ENCODE peak calls at places on chromosomes 7 and 10, in eight cellular contexts. W is HCT116, P is Panc1, E is upper lobe of left lung, K is HepG2, G is GM23338, V is K562, M is GM12878. C is an unnamed sample.

GRCh38 chr10:82242778-82243177 is 367.8 kb downstream of the NRG3 start:
- ATAC-seq in W (no peak), P (no peak), E (peak), K (no peak), G (no peak), V (no peak), M (no peak), C (no peak)

GRCh38 chr7:22083711-22084289 is 138.1 kb upstream of the CDCA7L start:
- ATAC-seq in W (no peak), P (no peak), E (no peak), K (no peak), G (no peak), V (no peak), M (no peak), C (no peak)

GRCh38 chr10:130350996-130351395 is 214.8 kb downstream of the GLRX3 start:
- ATAC-seq in W (no peak), P (no peak), E (no peak), K (no peak), G (no peak), V (no peak), M (no peak), C (no peak)

GRCh38 chr7:31904006-31904405 is 166.2 kb downstream of the PDE1C start:
- ATAC-seq in W (no peak), P (no peak), E (no peak), K (no peak), G (no peak), V (no peak), M (no peak), C (no peak)

GRCh38 chr7:155506854-155507337 is 39.5 kb downstream of the CNPY1 start:
- ATAC-seq in W (no peak), P (no peak), E (no peak), K (peak), G (no peak), V (peak), M (no peak), C (no peak)

GRCh38 chr7:516216-516605 is 3.4 kb downstream of the PDGFA start:
- ATAC-seq in W (no peak), P (no peak), E (no peak), K (no peak), G (no peak), V (no peak), M (no peak), C (no peak)

GRCh38 chr10:24457661-24458318 is 248.9 kb downstream of the KIAA1217 start:
- ATAC-seq in W (no peak), P (no peak), E (no peak), K (no peak), G (no peak), V (no peak), M (no peak), C (no peak)

GRCh38 chr10:50407077-50407801 is 155.9 kb upstream of the ASAH2 start:
- ATAC-seq in W (peak), P (no peak), E (no peak), K (no peak), G (peak), V (peak), M (no peak), C (no peak)

GRCh38 chr10:48235501-48235900 is 39.0 kb downstream of the FRMPD2 start:
- ATAC-seq in W (no peak), P (no peak), E (no peak), K (no peak), G (no peak), V (no peak), M (no peak), C (no peak)

GRCh38 chr10:62083868-62084267 is 182.4 kb downstream of the ARID5B start:
- ATAC-seq in W (no peak), P (no peak), E (peak), K (no peak), G (no peak), V (peak), M (no peak), C (peak)

GRCh38 chr10:126013489-126014281 is 117.3 kb downstream of the FANK1 start:
- ATAC-seq in W (peak), P (peak), E (peak), K (peak), G (peak), V (no peak), M (no peak), C (no peak)

GRCh38 chr7:45065031-45065995 is 23.5 kb downstream of the NACAD start:
- ATAC-seq in W (no peak), P (no peak), E (no peak), K (no peak), G (no peak), V (no peak), M (no peak), C (no peak)

GRCh38 chr10:104309980-104310978 is 28.0 kb downstream of the ITPRIP start:
- ATAC-seq in W (no peak), P (peak), E (peak), K (no peak), G (no peak), V (peak), M (no peak), C (peak)

GRCh38 chr7:130649004-130649790 is 19.4 kb downstream of the COPG2 start:
- ATAC-seq in W (peak), P (no peak), E (no peak), K (no peak), G (no peak), V (no peak), M (peak), C (no peak)

GRCh38 chr7:77403957-77404356 is 12.2 kb downstream of the GSAP start:
- ATAC-seq in W (no peak), P (no peak), E (peak), K (no peak), G (no peak), V (no peak), M (no peak), C (no peak)

GRCh38 chr10:105063796-105064195 is 422.7 kb downstream of the SORCS3 start:
- ATAC-seq in W (peak), P (no peak), E (peak), K (peak), G (peak), V (no peak), M (peak), C (no peak)

GRCh38 chr10:49441488-49442476 is 45.9 kb upstream of the DRGX start:
- ATAC-seq in W (no peak), P (no peak), E (peak), K (no peak), G (peak), V (no peak), M (no peak), C (no peak)

GRCh38 chr7:95527033-95527775 is 41.5 kb downstream of the ASB4 start:
- ATAC-seq in W (peak), P (peak), E (peak), K (peak), G (peak), V (peak), M (peak), C (peak)
- H3K27ac ChIP-seq in W (no peak), P (no peak), E (no peak), K (no peak), G (no peak), V (no peak), M (no peak), C (no peak)

DNA sequence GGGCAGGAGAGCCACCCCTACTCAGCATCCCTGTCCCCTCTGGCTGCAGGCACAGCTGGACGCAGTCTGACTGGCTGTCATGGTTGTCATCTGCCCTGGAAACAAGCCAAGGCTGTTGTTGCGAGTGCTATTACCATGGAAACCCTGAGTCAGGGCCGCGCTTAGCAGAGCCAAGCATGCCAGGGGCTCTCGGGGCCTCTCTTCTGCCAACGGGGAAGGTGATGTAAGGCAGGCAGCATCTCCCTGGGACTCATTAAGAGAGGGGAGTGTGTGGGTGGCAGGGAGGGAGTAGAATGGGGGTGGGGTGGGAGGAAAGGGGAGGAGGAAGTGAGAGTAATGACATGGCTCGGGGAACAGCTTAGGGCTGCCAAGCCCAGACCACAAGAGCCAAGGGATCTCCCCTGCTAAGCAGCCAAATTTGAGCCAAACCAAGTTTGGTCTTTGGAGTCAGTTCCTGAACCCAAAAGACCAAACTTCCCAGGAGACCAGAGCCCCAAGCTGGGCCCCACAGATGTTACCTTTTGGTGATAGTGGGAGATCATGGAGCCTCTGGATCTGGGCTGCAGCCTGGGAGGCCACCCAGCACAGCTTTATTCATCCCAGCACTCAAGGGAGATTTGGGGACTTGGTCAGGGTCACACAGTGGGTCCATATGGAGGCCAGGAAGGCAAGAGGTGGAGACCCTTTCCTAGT is 67.6 kb downstream of the TMEM130 start:
- ATAC-seq in W (peak), P (no peak), E (peak), K (peak), G (peak), V (peak), M (peak), C (peak)
- TF ChIP-seq POLR2AphosphoS5 in W (no peak), P (no peak), E (no peak), K (no peak), G (no peak), V (no peak), M (no peak), C (no peak)

GRCh38 chr7:12540850-12541249 is 29.7 kb upstream of the SCIN start:
- ATAC-seq in W (no peak), P (no peak), E (no peak), K (no peak), G (no peak), V (no peak), M (no peak), C (no peak)
- TF ChIP-seq CTCF in W (no peak), P (no peak), E (no peak), K (no peak), G (no peak), V (no peak), M (no peak), C (no peak)

DNA sequence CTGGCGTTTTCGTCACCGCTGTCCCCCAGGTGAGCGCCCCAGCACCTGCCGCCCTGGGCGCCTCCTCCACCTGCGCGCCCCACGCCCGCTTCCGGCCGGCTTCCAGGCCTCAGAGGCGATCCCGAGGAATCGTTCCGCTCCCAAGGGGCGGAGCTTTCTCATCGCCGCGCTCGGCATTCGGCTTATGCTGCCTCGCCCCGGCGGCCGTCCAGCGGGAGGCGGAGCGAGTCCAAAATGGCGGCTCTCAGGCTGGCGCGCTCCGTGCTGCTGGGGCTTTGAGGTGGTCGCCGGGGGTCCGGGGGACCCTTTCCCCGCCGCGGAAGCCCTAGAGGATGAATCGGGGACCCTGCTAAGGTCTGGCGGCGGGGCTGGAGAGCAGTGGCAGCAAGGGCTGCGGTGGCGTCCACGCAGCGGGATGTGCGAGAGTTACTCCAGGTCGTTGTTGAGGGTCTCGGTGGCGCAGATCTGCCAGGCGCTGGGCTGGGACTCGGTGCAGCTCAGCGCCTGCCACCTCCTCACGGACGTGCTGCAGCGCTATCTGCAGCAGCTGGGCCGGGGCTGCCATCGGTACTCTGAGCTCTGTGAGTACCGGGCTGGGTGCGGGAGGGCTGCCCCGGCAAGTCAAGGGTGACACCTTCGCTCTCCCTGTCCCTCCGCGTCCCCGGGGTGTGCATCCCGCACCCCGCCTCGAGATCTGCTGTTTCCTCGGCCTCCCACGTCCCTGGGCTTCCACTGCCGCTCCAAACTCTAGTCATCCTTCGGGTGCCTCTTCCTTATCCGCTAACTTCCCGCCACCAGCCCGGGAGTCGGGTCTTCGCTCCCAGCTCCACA is at the start of gene TAF3:
- ATAC-seq in W (peak), P (peak), E (peak), K (peak), G (peak), V (peak), M (peak), C (peak)
- H3K27ac ChIP-seq in W (peak), P (peak), E (peak), K (peak), G (peak), V (peak), M (peak), C (peak)

GRCh38 chr10:110336111-110336721 is 31.5 kb upstream of the SMNDC1 start:
- ATAC-seq in W (no peak), P (peak), E (peak), K (no peak), G (peak), V (peak), M (no peak), C (peak)
- TF ChIP-seq POLR2AphosphoS5 in W (no peak), P (no peak), E (no peak), K (no peak), G (no peak), V (no peak), M (no peak), C (peak)

GRCh38 chr10:74008212-74008731 is 10.4 kb downstream of the VCL start:
- ATAC-seq in W (peak), P (no peak), E (peak), K (no peak), G (no peak), V (peak), M (peak), C (no peak)
- TF ChIP-seq CTCF in W (no peak), P (no peak), E (no peak), K (no peak), G (no peak), V (no peak), M (no peak), C (no peak)

GRCh38 chr7:158843775-158844174 is 12.6 kb upstream of the DYNC2I1 start:
- ATAC-seq in W (no peak), P (no peak), E (no peak), K (no peak), G (peak), V (no peak), M (no peak), C (no peak)
- H3K27ac ChIP-seq in W (no peak), P (no peak), E (no peak), K (no peak), G (peak), V (no peak), M (no peak), C (no peak)

GRCh38 chr7:100745184-100745583 is 11.8 kb downstream of the ZAN start:
- ATAC-seq in W (peak), P (no peak), E (peak), K (no peak), G (peak), V (peak), M (no peak), C (peak)
- TF ChIP-seq POLR2AphosphoS5 in W (no peak), P (no peak), E (no peak), K (no peak), G (peak), V (no peak), M (no peak), C (no peak)

DNA sequence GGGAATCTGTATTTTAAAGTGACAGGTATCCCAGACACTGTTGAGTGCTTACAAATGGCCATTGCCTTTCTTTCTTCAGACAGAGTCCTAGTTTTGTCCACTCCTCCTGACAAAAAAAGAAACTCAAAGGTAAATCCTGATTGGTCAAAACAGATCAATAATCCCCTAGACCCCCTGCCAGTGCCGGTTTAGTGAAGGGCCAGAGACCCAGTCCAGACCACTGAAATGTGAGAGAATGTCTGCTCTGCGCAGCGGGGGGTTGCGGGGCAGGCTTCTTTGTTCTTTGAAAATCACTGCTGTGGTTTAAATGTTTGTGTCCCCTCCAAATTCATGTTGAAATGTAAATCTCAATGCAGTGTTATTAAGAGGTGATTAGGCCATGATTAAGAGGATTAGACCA is 177.7 kb upstream of the GPR26 start:
- ATAC-seq in W (no peak), P (no peak), E (no peak), K (no peak), G (no peak), V (no peak), M (no peak), C (no peak)
- TF ChIP-seq CTCF in W (no peak), P (no peak), E (no peak), K (no peak), G (no peak), V (no peak), M (no peak), C (no peak)

C was measured in gastroesophageal sphincter.